ENCODE peak calls at places on chromosomes 3 and 15, in four cellular contexts. E is PC-3, A is mesenchymal stem cell, N is endothelial cell of umbilical vein. H is an unnamed sample.

GRCh38 chr15:83205725-83206324 is 1.8 kb downstream of the HDGFL3 start:
- DNase-seq in E (peak; percentile 46), A (peak; percentile 41), N (peak; percentile 97), H (no peak)

GRCh38 chr15:23823508-23823907 is 136.4 kb upstream of the NDN start:
- DNase-seq in E (peak; percentile 1), A (peak; percentile 10), N (no peak), H (peak; percentile 47)

GRCh38 chr15:83764201-83764839 is 110.4 kb downstream of the ADAMTSL3 start:
- DNase-seq in E (no peak), A (no peak), N (no peak), H (no peak)

GRCh38 chr3:67458406-67458805 is 196.0 kb downstream of the SUCLG2 start:
- DNase-seq in E (peak; percentile 57), A (peak; percentile 20), N (no peak), H (no peak)

GRCh38 chr3:54139630-54140029 is 17.3 kb downstream of the CACNA2D3 start:
- DNase-seq in E (no peak), A (no peak), N (no peak), H (no peak)

GRCh38 chr3:149576071-149576564 is 81.7 kb downstream of the WWTR1 start:
- DNase-seq in E (peak; percentile 98), A (peak; percentile 97), N (peak; percentile 99), H (no peak)

GRCh38 chr3:24254649-24255048 is 240.0 kb downstream of the THRB start:
- DNase-seq in E (peak; percentile 89), A (peak; percentile 88), N (no peak), H (no peak)

GRCh38 chr3:128455786-128456748 is 10.6 kb downstream of the DNAJB8 start:
- DNase-seq in E (no peak), A (no peak), N (no peak), H (no peak)

GRCh38 chr15:28110416-28110975 is 11.4 kb upstream of the OCA2 start:
- DNase-seq in E (no peak), A (no peak), N (no peak), H (no peak)

GRCh38 chr3:128324911-128325592 is 141.6 kb downstream of the DNAJB8 start:
- DNase-seq in E (no peak), A (no peak), N (no peak), H (no peak)

GRCh38 chr3:32432711-32433530 is 41.3 kb downstream of the CMTM7 start:
- DNase-seq in E (no peak), A (peak; percentile 29), N (no peak), H (no peak)

GRCh38 chr15:57758556-57758955 is 52.0 kb downstream of the POLR2M start:
- DNase-seq in E (no peak), A (no peak), N (no peak), H (no peak)

GRCh38 chr3:37861540-37862051 is at the start of gene CTDSPL:
- DNase-seq in E (peak; percentile 41), A (peak; percentile 60), N (no peak), H (no peak)

GRCh38 chr3:168865022-168865551 is 769.4 kb upstream of the GOLIM4 start:
- DNase-seq in E (peak; percentile 80), A (peak; percentile 32), N (peak; percentile 71), H (peak; percentile 65)

GRCh38 chr3:30470566-30470965 is 135.8 kb upstream of the TGFBR2 start:
- DNase-seq in E (no peak), A (no peak), N (no peak), H (no peak)

GRCh38 chr15:28147827-28148226 is 48.7 kb upstream of the OCA2 start:
- DNase-seq in E (no peak), A (peak; percentile 29), N (no peak), H (no peak)

GRCh38 chr3:20480771-20481170 is 294.8 kb upstream of the SGO1 start:
- DNase-seq in E (no peak), A (no peak), N (peak; percentile 94), H (no peak)

GRCh38 chr15:48273047-48273446 is 58.2 kb upstream of the DUT start:
- DNase-seq in E (no peak), A (no peak), N (no peak), H (no peak)

GRCh38 chr3:7897643-7898042 is 604.0 kb upstream of the LMCD1 start:
- DNase-seq in E (no peak), A (no peak), N (no peak), H (no peak)

GRCh38 chr15:58224068-58224467 is 85.9 kb downstream of the AQP9 start:
- DNase-seq in E (no peak), A (no peak), N (peak; percentile 38), H (no peak)

GRCh38 chr3:52021869-52022268 is 26.2 kb upstream of the RPL29 start:
- DNase-seq in E (no peak), A (peak; percentile 9), N (no peak), H (peak; percentile 89)

GRCh38 chr3:138314751-138315150 is 14.9 kb downstream of the NME9 start:
- DNase-seq in E (peak; percentile 8), A (no peak), N (peak; percentile 77), H (no peak)

GRCh38 chr3:50971487-50971924 is 296.8 kb downstream of the DOCK3 start:
- DNase-seq in E (peak; percentile 80), A (peak; percentile 35), N (peak; percentile 45), H (peak; percentile 87)

GRCh38 chr15:31501536-31502157 is 175.0 kb downstream of the KLF13 start:
- DNase-seq in E (no peak), A (no peak), N (no peak), H (no peak)

GRCh38 chr15:97101572-97101971 is 771.1 kb downstream of the NR2F2 start:
- DNase-seq in E (no peak), A (no peak), N (no peak), H (no peak)

GRCh38 chr15:58981808-58982475 is 5.5 kb upstream of the RNF111 start:
- DNase-seq in E (no peak), A (peak; percentile 20), N (no peak), H (no peak)

GRCh38 chr3:131402391-131403039 is 20.9 kb downstream of the NUDT16 start:
- DNase-seq in E (peak; percentile 54), A (peak; percentile 17), N (peak; percentile 87), H (peak; percentile 41)

GRCh38 chr15:43517354-43518072 is at the start of gene MAP1A:
- DNase-seq in E (no peak), A (peak; percentile 83), N (no peak), H (peak; percentile 38)

GRCh38 chr15:95296626-95297025 is 1033.9 kb upstream of the NR2F2 start:
- DNase-seq in E (no peak), A (no peak), N (peak; percentile 86), H (no peak)

GRCh38 chr15:39149636-39150035 is 431.2 kb upstream of the THBS1 start:
- DNase-seq in E (no peak), A (no peak), N (no peak), H (no peak)

GRCh38 chr3:101625879-101626278 is 51.1 kb downstream of the ZBTB11 start:
- DNase-seq in E (no peak), A (no peak), N (no peak), H (no peak)

GRCh38 chr3:177676148-177676547 is 478.9 kb upstream of the TBL1XR1 start:
- DNase-seq in E (no peak), A (no peak), N (no peak), H (no peak)

GRCh38 chr3:177676947-177677587 is 479.8 kb upstream of the TBL1XR1 start:
- DNase-seq in E (no peak), A (no peak), N (no peak), H (no peak)

GRCh38 chr3:177674186-177674585 is 476.9 kb upstream of the TBL1XR1 start:
- DNase-seq in E (no peak), A (no peak), N (no peak), H (no peak)

GRCh38 chr3:177672252-177672911 is 475.1 kb upstream of the TBL1XR1 start:
- DNase-seq in E (no peak), A (no peak), N (no peak), H (no peak)

DNA sequence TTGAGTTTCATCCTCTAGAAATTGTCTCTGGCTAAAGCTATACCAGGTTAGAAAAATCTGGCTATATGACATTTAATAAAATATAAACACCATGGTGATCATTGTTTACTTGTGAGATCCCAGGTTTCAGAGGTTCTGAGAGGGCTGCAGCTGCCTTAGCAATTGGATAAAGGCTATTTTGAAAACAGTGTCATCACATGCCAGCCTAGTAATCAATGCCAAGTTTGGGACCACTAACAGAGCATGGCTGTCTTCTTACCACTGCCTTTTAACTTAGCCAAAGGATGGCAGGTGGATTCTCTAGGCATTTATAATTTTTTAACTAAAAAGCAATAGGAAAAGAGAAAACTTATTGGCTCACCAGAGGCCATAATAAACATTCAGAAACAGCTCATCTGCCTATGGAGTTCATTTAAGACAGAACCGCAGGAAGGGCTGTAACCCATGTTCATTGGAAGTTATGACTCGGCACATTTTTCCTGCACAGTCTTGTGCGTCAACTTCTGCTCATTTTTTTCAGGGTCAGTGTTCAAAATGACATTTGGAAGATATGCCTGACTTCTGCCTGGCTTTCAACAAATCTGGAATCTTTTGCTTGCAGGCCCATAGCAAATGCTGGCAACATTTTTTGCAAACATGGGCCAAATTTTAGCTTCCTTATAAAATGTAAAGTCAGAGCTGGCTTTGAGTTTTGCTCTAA is 476.0 kb upstream of the TBL1XR1 start:
- DNase-seq in E (no peak), A (peak; percentile 90), N (peak; percentile 43), H (no peak)
- H3K9me3 ChIP-seq in E (no peaks in the 10 kb centered on the region), A (no peaks in the 10 kb centered on the region), N (no peaks in the 10 kb centered on the region), H (no peaks in the 10 kb centered on the region)

DNA sequence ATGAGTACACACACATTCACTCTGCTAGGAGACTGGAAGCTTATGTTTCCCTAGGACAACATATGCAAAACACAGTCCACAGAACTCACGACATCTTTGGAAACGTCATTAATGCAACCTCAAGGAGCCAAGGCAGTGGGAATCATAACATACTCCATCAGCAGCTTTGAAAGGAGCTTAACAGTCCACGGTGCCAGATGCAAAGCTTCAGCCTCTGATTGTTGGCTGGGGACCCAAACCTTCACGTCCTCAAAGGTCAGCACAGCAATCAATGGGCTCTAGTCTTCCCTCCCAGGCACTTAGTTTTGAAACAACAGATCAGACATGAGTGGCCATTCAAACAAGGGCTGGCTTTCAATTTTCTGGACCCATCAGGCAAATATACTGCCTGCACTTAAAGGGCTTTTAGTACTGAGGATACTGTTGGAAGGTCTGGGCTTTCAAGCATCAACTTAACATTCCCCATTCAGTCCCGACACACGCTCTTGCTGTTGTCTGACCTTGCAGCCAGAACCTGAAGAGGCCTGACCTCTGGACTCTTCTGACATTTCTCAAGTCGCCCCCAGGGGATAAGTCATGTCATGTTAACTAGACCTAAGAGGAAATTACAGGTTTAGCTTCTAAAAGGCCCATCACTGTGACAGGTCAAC is 223.0 kb downstream of the PDZRN3 start:
- DNase-seq in E (no peak), A (peak; percentile 87), N (no peak), H (no peak)
- H3K9ac ChIP-seq in E (no peak overlapping the region), A (no peak overlapping the region), N (no peak overlapping the region), H (no peak overlapping the region)

DNA sequence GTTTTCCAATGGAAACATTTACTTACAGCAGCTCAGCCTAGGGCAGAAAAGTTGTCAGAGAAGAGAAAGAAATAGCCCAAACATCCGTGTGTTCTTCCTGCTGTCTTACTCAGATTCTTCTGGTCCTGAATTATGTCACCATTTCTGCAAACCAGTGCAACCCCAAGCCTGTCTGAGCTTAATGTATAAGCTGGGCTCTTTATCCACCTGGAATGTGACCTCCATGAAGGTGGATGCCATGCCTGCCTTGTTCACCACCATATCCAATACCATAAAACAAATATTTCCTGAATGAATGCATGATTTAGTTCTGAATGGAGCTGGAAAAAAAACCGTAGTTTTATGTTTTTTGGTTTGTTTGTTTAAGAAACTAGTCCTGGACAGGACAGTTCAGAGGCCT is 150.9 kb downstream of the RYR3 start:
- DNase-seq in E (no peak), A (no peak), N (no peak), H (no peak)
- H3K9me3 ChIP-seq in E (no peaks in the 10 kb centered on the region), A (peaks cover 5% of the 10 kb centered on the region), N (no peaks in the 10 kb centered on the region), H (no peaks in the 10 kb centered on the region)

DNA sequence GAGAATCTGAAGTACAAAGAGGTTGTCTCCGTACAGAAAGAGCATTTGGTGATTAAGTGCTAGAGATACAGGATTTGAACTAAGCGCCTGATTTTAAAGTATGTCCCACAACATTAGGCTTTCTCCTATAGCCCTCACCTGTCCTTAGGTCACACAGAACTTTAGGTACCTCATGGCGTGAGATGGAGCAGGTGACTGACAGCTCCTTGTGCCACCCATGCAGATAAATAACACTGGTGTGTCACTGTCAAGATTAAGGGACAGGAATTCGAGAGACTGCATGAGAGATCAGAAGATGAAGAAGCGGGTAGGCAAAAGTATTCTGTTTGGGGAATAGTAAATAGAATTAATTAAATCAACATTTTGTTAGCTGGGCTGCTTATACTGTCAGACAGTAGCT is 1.1 kb downstream of the BLM start:
- DNase-seq in E (no peak), A (no peak), N (no peak), H (no peak)
- H3K9ac ChIP-seq in E (peak overlapping the region; percentile 86), A (peak overlapping the region; percentile 69), N (peak overlapping the region; percentile 68), H (peak overlapping the region; percentile 81)

H was measured in Karpas-422.